ENCODE peak calls at places on chromosomes 13 and 19, in eight cellular contexts. G, O, A, U, Y, J, D and M are unnamed samples.
A peak's percentile ranks its signal among the peaks of the same experiment; 100 is the strongest.

GRCh38 chr13:67934615-67935330 is 704.6 kb upstream of the PCDH9 start:
- DNase-seq in G (no peak), O (no peak), A (no peak), U (no peak), Y (no peak), J (no peak), D (no peak), M (no peak)

GRCh38 chr13:98332691-98333090 is 155.6 kb upstream of the RNF113B start:
- DNase-seq in G (no peak), O (no peak), A (no peak), U (no peak), Y (no peak), J (no peak), D (no peak), M (no peak)

GRCh38 chr19:6198896-6199239 is 63.4 kb downstream of the ACSBG2 start:
- DNase-seq in G (no peak), O (no peak), A (no peak), U (no peak), Y (no peak), J (peak; percentile 30), D (peak; percentile 15), M (no peak)

GRCh38 chr13:59119475-59119874 is 1044.3 kb downstream of the DIAPH3 start:
- DNase-seq in G (no peak), O (no peak), A (no peak), U (no peak), Y (no peak), J (no peak), D (no peak), M (no peak)

GRCh38 chr13:112651750-112652511 is 37.9 kb upstream of the ATP11A start:
- DNase-seq in G (no peak), O (no peak), A (no peak), U (no peak), Y (no peak), J (no peak), D (no peak), M (peak; percentile 32)

GRCh38 chr13:80037505-80037888 is 303.4 kb downstream of the SPRY2 start:
- DNase-seq in G (no peak), O (no peak), A (peak; percentile 1), U (no peak), Y (peak; percentile 78), J (peak; percentile 83), D (no peak), M (no peak)

GRCh38 chr19:40982594-40983101 is 8.4 kb upstream of the CYP2B6 start:
- DNase-seq in G (peak; percentile 31), O (no peak), A (no peak), U (no peak), Y (no peak), J (peak; percentile 70), D (no peak), M (no peak)

GRCh38 chr19:28727133-28727834 is 485.7 kb downstream of the UQCRFS1 start:
- DNase-seq in G (no peak), O (no peak), A (no peak), U (no peak), Y (no peak), J (peak; percentile 47), D (no peak), M (no peak)

GRCh38 chr13:101127741-101128353 is 288.5 kb downstream of the NALCN start:
- DNase-seq in G (peak; percentile 62), O (no peak), A (peak; percentile 22), U (peak; percentile 66), Y (no peak), J (peak; percentile 44), D (peak; percentile 23), M (no peak)

GRCh38 chr13:46552302-46552680 is 679 bp upstream of the LRCH1 start:
- DNase-seq in G (no peak), O (no peak), A (no peak), U (no peak), Y (no peak), J (no peak), D (no peak), M (no peak)